ENCODE peak calls at places on chromosomes 12 and 14, in six cellular contexts. One of them, this sample, is unnamed.

GRCh38 chr14:23362200-23362599 is 2.8 kb downstream of the EFS start:
- ATAC-seq in upper lobe of left lung: no peak
- ATAC-seq in gastrocnemius medialis: no peak
- ATAC-seq in lower lobe of right lung: no peak
- ATAC-seq in heart right ventricle: no peak
- ATAC-seq in IMR-90: no peak
- ATAC-seq in this sample: no peak

GRCh38 chr12:91778091-91778819 is 367.4 kb downstream of the BTG1 start:
- ATAC-seq in upper lobe of left lung: no peak
- ATAC-seq in gastrocnemius medialis: no peak
- ATAC-seq in lower lobe of right lung: peak; percentile 59
- ATAC-seq in heart right ventricle: no peak
- ATAC-seq in IMR-90: peak; percentile 22
- ATAC-seq in this sample: peak; percentile 48

GRCh38 chr12:91467686-91468085 is 285.1 kb upstream of the DCN start:
- ATAC-seq in upper lobe of left lung: no peak
- ATAC-seq in gastrocnemius medialis: no peak
- ATAC-seq in lower lobe of right lung: no peak
- ATAC-seq in heart right ventricle: no peak
- ATAC-seq in IMR-90: no peak
- ATAC-seq in this sample: no peak

GRCh38 chr14:95413289-95414215 is 93.8 kb upstream of the CLMN start:
- ATAC-seq in upper lobe of left lung: no peak
- ATAC-seq in gastrocnemius medialis: no peak
- ATAC-seq in lower lobe of right lung: no peak
- ATAC-seq in heart right ventricle: no peak
- ATAC-seq in IMR-90: peak; percentile 37
- ATAC-seq in this sample: no peak

GRCh38 chr14:54001189-54001878 is 44.7 kb upstream of the BMP4 start:
- ATAC-seq in upper lobe of left lung: no peak
- ATAC-seq in gastrocnemius medialis: no peak
- ATAC-seq in lower lobe of right lung: no peak
- ATAC-seq in heart right ventricle: no peak
- ATAC-seq in IMR-90: no peak
- ATAC-seq in this sample: no peak

GRCh38 chr14:69797573-69798338 is 715 bp upstream of the SLC10A1 start:
- ATAC-seq in upper lobe of left lung: no peak
- ATAC-seq in gastrocnemius medialis: no peak
- ATAC-seq in lower lobe of right lung: peak; percentile 23
- ATAC-seq in heart right ventricle: no peak
- ATAC-seq in IMR-90: no peak
- ATAC-seq in this sample: no peak

GRCh38 chr12:79769860-79770485 is 79.2 kb upstream of the PAWR start:
- ATAC-seq in upper lobe of left lung: no peak
- ATAC-seq in gastrocnemius medialis: no peak
- ATAC-seq in lower lobe of right lung: no peak
- ATAC-seq in heart right ventricle: no peak
- ATAC-seq in IMR-90: no peak
- ATAC-seq in this sample: no peak

GRCh38 chr12:129911437-129912049 is 7.7 kb upstream of the TMEM132D start:
- ATAC-seq in upper lobe of left lung: no peak
- ATAC-seq in gastrocnemius medialis: no peak
- ATAC-seq in lower lobe of right lung: peak; percentile 77
- ATAC-seq in heart right ventricle: peak; percentile 58
- ATAC-seq in IMR-90: no peak
- ATAC-seq in this sample: no peak

GRCh38 chr14:24135584-24135833 is 485 bp upstream of the PSME1 start:
- ATAC-seq in upper lobe of left lung: no peak
- ATAC-seq in gastrocnemius medialis: peak; percentile 13
- ATAC-seq in lower lobe of right lung: no peak
- ATAC-seq in heart right ventricle: no peak
- ATAC-seq in IMR-90: no peak
- ATAC-seq in this sample: no peak

GRCh38 chr12:8697120-8697475 is 693 bp upstream of the RIMKLB start:
- ATAC-seq in upper lobe of left lung: peak; percentile 12
- ATAC-seq in gastrocnemius medialis: peak; percentile 25
- ATAC-seq in lower lobe of right lung: peak; percentile 45
- ATAC-seq in heart right ventricle: peak; percentile 12
- ATAC-seq in IMR-90: peak; percentile 6
- ATAC-seq in this sample: peak; percentile 8

GRCh38 chr12:105064564-105065222 is 19.6 kb downstream of the ALDH1L2 start:
- ATAC-seq in upper lobe of left lung: no peak
- ATAC-seq in gastrocnemius medialis: no peak
- ATAC-seq in lower lobe of right lung: no peak
- ATAC-seq in heart right ventricle: no peak
- ATAC-seq in IMR-90: no peak
- ATAC-seq in this sample: no peak

GRCh38 chr14:102227184-102227964 is 77.6 kb downstream of the MOK start:
- ATAC-seq in upper lobe of left lung: no peak
- ATAC-seq in gastrocnemius medialis: no peak
- ATAC-seq in lower lobe of right lung: no peak
- ATAC-seq in heart right ventricle: no peak
- ATAC-seq in IMR-90: no peak
- ATAC-seq in this sample: no peak

GRCh38 chr12:106757623-106758348 is 16.7 kb upstream of the RIC8B start:
- ATAC-seq in upper lobe of left lung: no peak
- ATAC-seq in gastrocnemius medialis: peak; percentile 73
- ATAC-seq in lower lobe of right lung: peak; percentile 40
- ATAC-seq in heart right ventricle: peak; percentile 52
- ATAC-seq in IMR-90: no peak
- ATAC-seq in this sample: no peak

GRCh38 chr14:62800577-62800976 is 244.7 kb downstream of the KCNH5 start:
- ATAC-seq in upper lobe of left lung: no peak
- ATAC-seq in gastrocnemius medialis: no peak
- ATAC-seq in lower lobe of right lung: no peak
- ATAC-seq in heart right ventricle: no peak
- ATAC-seq in IMR-90: no peak
- ATAC-seq in this sample: no peak

GRCh38 chr14:81205639-81206038 is 15.1 kb downstream of the GTF2A1 start:
- ATAC-seq in upper lobe of left lung: no peak
- ATAC-seq in gastrocnemius medialis: peak; percentile 97
- ATAC-seq in lower lobe of right lung: no peak
- ATAC-seq in heart right ventricle: peak; percentile 51
- ATAC-seq in IMR-90: no peak
- ATAC-seq in this sample: no peak

GRCh38 chr12:2384533-2385328 is 331.9 kb downstream of the CACNA1C start:
- ATAC-seq in upper lobe of left lung: no peak
- ATAC-seq in gastrocnemius medialis: peak; percentile 27
- ATAC-seq in lower lobe of right lung: no peak
- ATAC-seq in heart right ventricle: peak; percentile 36
- ATAC-seq in IMR-90: peak; percentile 81
- ATAC-seq in this sample: peak; percentile 59
- H3K4me3 ChIP-seq in upper lobe of left lung: no peak overlapping the region
- H3K4me3 ChIP-seq in gastrocnemius medialis: no peak overlapping the region
- H3K4me3 ChIP-seq in lower lobe of right lung: no peak overlapping the region
- H3K4me3 ChIP-seq in heart right ventricle: no peak overlapping the region
- H3K4me3 ChIP-seq in IMR-90: no peak overlapping the region
- H3K4me3 ChIP-seq in this sample: no peak overlapping the region

DNA sequence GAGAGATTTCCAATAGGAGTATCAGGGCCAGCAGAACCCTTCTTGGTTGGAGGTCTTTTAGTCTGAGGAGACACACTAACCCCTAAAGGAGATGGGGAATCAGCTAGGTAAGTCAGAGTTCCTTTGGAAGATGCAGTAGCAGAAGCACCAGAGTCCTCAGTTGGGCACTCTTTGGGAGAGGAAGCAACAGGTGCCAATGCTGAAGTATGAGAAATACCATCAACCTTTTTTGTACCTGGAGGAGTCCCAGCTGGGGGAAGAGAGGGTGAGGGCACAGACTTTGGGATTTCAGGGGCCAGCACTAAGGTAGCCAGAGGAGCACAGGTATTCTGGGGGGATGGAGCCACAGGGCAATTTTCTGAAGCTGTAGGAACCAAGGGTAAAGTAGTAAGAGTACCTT is 6.0 kb downstream of the NACA start:
- ATAC-seq in upper lobe of left lung: no peak
- ATAC-seq in gastrocnemius medialis: no peak
- ATAC-seq in lower lobe of right lung: no peak
- ATAC-seq in heart right ventricle: no peak
- ATAC-seq in IMR-90: no peak
- ATAC-seq in this sample: no peak
- TF ChIP-seq CTCF in upper lobe of left lung: no peak
- TF ChIP-seq CTCF in gastrocnemius medialis: no peak
- TF ChIP-seq CTCF in lower lobe of right lung: no peak
- TF ChIP-seq CTCF in heart right ventricle: no peak
- TF ChIP-seq CTCF in IMR-90: no peak
- TF ChIP-seq CTCF in this sample: no peak

GRCh38 chr12:113091506-113091905 is 35.0 kb downstream of the DTX1 start:
- ATAC-seq in upper lobe of left lung: no peak
- ATAC-seq in gastrocnemius medialis: no peak
- ATAC-seq in lower lobe of right lung: no peak
- ATAC-seq in heart right ventricle: no peak
- ATAC-seq in IMR-90: no peak
- ATAC-seq in this sample: no peak

GRCh38 chr12:113089839-113090238 is 33.3 kb downstream of the DTX1 start:
- ATAC-seq in upper lobe of left lung: no peak
- ATAC-seq in gastrocnemius medialis: no peak
- ATAC-seq in lower lobe of right lung: no peak
- ATAC-seq in heart right ventricle: no peak
- ATAC-seq in IMR-90: no peak
- ATAC-seq in this sample: no peak

GRCh38 chr12:113088971-113089756 is 32.6 kb downstream of the DTX1 start:
- ATAC-seq in upper lobe of left lung: no peak
- ATAC-seq in gastrocnemius medialis: no peak
- ATAC-seq in lower lobe of right lung: no peak
- ATAC-seq in heart right ventricle: no peak
- ATAC-seq in IMR-90: no peak
- ATAC-seq in this sample: no peak

GRCh38 chr12:113092478-113093408 is 36.2 kb downstream of the DTX1 start:
- ATAC-seq in upper lobe of left lung: no peak
- ATAC-seq in gastrocnemius medialis: no peak
- ATAC-seq in lower lobe of right lung: peak; percentile 58
- ATAC-seq in heart right ventricle: no peak
- ATAC-seq in IMR-90: no peak
- ATAC-seq in this sample: peak; percentile 54

DNA sequence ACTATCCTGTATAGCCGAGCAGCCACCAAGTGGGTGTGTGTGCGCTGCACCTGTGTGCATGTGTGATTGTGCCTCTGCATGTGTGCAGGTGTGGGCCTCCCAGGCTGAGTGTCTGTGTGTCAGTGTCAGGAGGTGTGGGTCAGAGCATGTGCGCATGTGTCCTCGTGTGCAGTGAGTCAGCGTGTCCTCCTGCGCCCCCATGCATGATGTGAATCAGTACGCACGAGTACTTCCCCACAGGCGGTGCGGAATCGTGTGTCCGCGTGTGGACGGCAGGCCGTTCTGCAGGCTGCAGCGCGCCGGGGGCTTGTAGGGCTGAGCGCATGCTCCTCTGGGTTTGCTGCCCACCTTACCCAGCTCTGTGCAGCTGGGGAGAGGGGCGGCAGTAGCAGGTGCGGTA is 34.2 kb downstream of the DTX1 start:
- ATAC-seq in upper lobe of left lung: no peak
- ATAC-seq in gastrocnemius medialis: no peak
- ATAC-seq in lower lobe of right lung: no peak
- ATAC-seq in heart right ventricle: no peak
- ATAC-seq in IMR-90: no peak
- ATAC-seq in this sample: no peak
- H3K4me3 ChIP-seq in upper lobe of left lung: no peak overlapping the region
- H3K4me3 ChIP-seq in gastrocnemius medialis: no peak overlapping the region
- H3K4me3 ChIP-seq in lower lobe of right lung: no peak overlapping the region
- H3K4me3 ChIP-seq in heart right ventricle: no peak overlapping the region
- H3K4me3 ChIP-seq in IMR-90: no peak overlapping the region
- H3K4me3 ChIP-seq in this sample: no peak overlapping the region

DNA sequence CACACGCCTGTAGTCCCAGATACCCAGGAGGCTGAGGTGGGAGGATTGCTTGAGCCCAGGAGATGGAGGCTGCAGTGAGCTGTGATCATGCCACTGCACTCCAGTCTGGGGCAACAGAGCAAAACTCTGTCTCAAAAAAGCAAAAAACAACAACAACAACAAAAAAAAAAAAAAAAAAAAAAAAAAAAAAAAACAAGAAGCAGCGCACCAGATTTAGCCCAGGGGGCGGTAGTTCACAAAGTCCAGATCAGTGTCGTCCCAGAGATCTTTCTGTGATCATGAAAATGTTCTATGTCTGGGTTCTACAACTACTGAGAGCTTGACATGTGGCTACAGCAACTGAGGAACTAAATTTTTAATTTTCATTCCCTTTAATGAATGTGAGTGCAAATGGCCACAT is 27.4 kb downstream of the OAS2 start:
- ATAC-seq in upper lobe of left lung: no peak
- ATAC-seq in gastrocnemius medialis: no peak
- ATAC-seq in lower lobe of right lung: no peak
- ATAC-seq in heart right ventricle: no peak
- ATAC-seq in IMR-90: no peak
- ATAC-seq in this sample: no peak
- TF ChIP-seq CTCF in upper lobe of left lung: no peak
- TF ChIP-seq CTCF in gastrocnemius medialis: no peak
- TF ChIP-seq CTCF in lower lobe of right lung: peak; percentile 13
- TF ChIP-seq CTCF in heart right ventricle: no peak
- TF ChIP-seq CTCF in IMR-90: peak; percentile 11
- TF ChIP-seq CTCF in this sample: no peak

GRCh38 chr14:21723431-21724045 is 49.9 kb upstream of the OR4E1 start:
- ATAC-seq in upper lobe of left lung: no peak
- ATAC-seq in gastrocnemius medialis: no peak
- ATAC-seq in lower lobe of right lung: no peak
- ATAC-seq in heart right ventricle: no peak
- ATAC-seq in IMR-90: no peak
- ATAC-seq in this sample: no peak

GRCh38 chr14:21729703-21730212 is 56.1 kb upstream of the OR4E1 start:
- ATAC-seq in upper lobe of left lung: no peak
- ATAC-seq in gastrocnemius medialis: no peak
- ATAC-seq in lower lobe of right lung: no peak
- ATAC-seq in heart right ventricle: no peak
- ATAC-seq in IMR-90: no peak
- ATAC-seq in this sample: no peak

GRCh38 chr14:21719841-21720240 is 46.2 kb upstream of the OR4E1 start:
- ATAC-seq in upper lobe of left lung: no peak
- ATAC-seq in gastrocnemius medialis: no peak
- ATAC-seq in lower lobe of right lung: no peak
- ATAC-seq in heart right ventricle: no peak
- ATAC-seq in IMR-90: no peak
- ATAC-seq in this sample: no peak

GRCh38 chr14:21721504-21721903 is 47.9 kb upstream of the OR4E1 start:
- ATAC-seq in upper lobe of left lung: no peak
- ATAC-seq in gastrocnemius medialis: no peak
- ATAC-seq in lower lobe of right lung: no peak
- ATAC-seq in heart right ventricle: no peak
- ATAC-seq in IMR-90: no peak
- ATAC-seq in this sample: no peak

GRCh38 chr14:21724115-21724973 is 50.7 kb upstream of the OR4E1 start:
- ATAC-seq in upper lobe of left lung: no peak
- ATAC-seq in gastrocnemius medialis: no peak
- ATAC-seq in lower lobe of right lung: no peak
- ATAC-seq in heart right ventricle: no peak
- ATAC-seq in IMR-90: no peak
- ATAC-seq in this sample: no peak
- H3K4me3 ChIP-seq in upper lobe of left lung: no peak overlapping the region
- H3K4me3 ChIP-seq in gastrocnemius medialis: no peak overlapping the region
- H3K4me3 ChIP-seq in lower lobe of right lung: no peak overlapping the region
- H3K4me3 ChIP-seq in heart right ventricle: no peak overlapping the region
- H3K4me3 ChIP-seq in IMR-90: no peak overlapping the region
- H3K4me3 ChIP-seq in this sample: no peak overlapping the region

DNA sequence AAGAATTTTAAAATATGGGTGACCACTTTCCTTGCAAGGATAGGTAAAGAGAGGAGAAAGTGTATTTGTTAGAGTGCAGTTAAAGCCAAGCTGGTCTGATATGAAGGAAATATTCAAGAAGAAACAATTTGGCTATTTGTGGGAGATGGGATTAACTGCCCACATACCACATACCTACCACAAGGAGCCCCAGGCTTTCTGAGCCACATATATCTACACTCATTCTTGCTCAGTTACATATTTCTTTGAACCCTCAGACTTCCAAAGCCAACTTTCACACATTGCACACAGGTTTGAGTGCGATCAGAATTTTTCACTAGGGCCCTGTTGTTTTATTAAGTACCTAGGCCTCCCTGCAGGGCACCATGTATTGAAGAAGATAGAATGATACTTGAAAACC is 330.2 kb downstream of the ZFP36L1 start:
- ATAC-seq in upper lobe of left lung: no peak
- ATAC-seq in gastrocnemius medialis: no peak
- ATAC-seq in lower lobe of right lung: no peak
- ATAC-seq in heart right ventricle: no peak
- ATAC-seq in IMR-90: no peak
- ATAC-seq in this sample: no peak
- TF ChIP-seq CTCF in upper lobe of left lung: no peak
- TF ChIP-seq CTCF in gastrocnemius medialis: no peak
- TF ChIP-seq CTCF in lower lobe of right lung: no peak
- TF ChIP-seq CTCF in heart right ventricle: no peak
- TF ChIP-seq CTCF in IMR-90: peak; percentile 46
- TF ChIP-seq CTCF in this sample: no peak

This sample was measured in gastroesophageal sphincter.